ENCODE peak calls at places on chromosomes 5 and 9, in four cellular contexts. L is sigmoid colon, S is H1, O is A549. U is an unnamed sample.

GRCh38 chr5:140360101-140360500 is at the start of gene SLC4A9:
- DNase-seq in S (no peak), O (no peak), L (no peak), U (no peak)

GRCh38 chr5:180645609-180646204 is 3.7 kb downstream of the FLT4 start:
- DNase-seq in S (no peak), L (no peak), O (no peak), U (peak; percentile 81)

GRCh38 chr5:169433221-169433651 is 132.3 kb upstream of the SLIT3 start:
- DNase-seq in S (no peak), L (no peak), O (no peak), U (no peak)

GRCh38 chr9:105127863-105128220 is 116.6 kb upstream of the SLC44A1 start:
- DNase-seq in S (no peak), L (no peak), O (no peak), U (no peak)

GRCh38 chr9:93302586-93303257 is 118.8 kb downstream of the WNK2 start:
- DNase-seq in L (peak; percentile 68), O (peak; percentile 73), S (no peak), U (no peak)

GRCh38 chr9:124298646-124299235 is 41.0 kb downstream of the NEK6 start:
- DNase-seq in S (no peak), L (no peak), O (no peak), U (no peak)

GRCh38 chr5:41925555-41925946 is 470 bp downstream of the FBXO4 start:
- DNase-seq in L (peak; percentile 70), O (peak; percentile 36), S (no peak), U (peak; percentile 20)

GRCh38 chr5:174300941-174301761 is 255.6 kb downstream of the NSG2 start:
- DNase-seq in S (no peak), L (no peak), O (no peak), U (no peak)

GRCh38 chr5:38455797-38456330 is 100.6 kb downstream of the LIFR start:
- DNase-seq in O (no peak), L (no peak), S (no peak), U (no peak)

GRCh38 chr5:142925795-142926194 is 155.6 kb downstream of the ARHGAP26 start:
- DNase-seq in O (peak; percentile 25), S (no peak), L (no peak), U (no peak)

GRCh38 chr9:6197330-6197729 is 18.3 kb upstream of the IL33 start:
- DNase-seq in L (no peak), O (no peak), S (no peak), U (no peak)

GRCh38 chr5:53170748-53171349 is 61.3 kb upstream of the MOCS2 start:
- DNase-seq in O (peak; percentile 54), L (no peak), S (no peak), U (no peak)

GRCh38 chr9:35774907-35775635 is 16.3 kb upstream of the NPR2 start:
- DNase-seq in O (no peak), L (peak; percentile 72), S (no peak), U (no peak)

GRCh38 chr9:125455876-125456275 is 194.2 kb downstream of the GAPVD1 start:
- DNase-seq in L (no peak), S (no peak), O (no peak), U (no peak)

GRCh38 chr9:109256381-109256780 is 64.5 kb downstream of the EPB41L4B start:
- DNase-seq in S (no peak), O (no peak), L (no peak), U (no peak)

GRCh38 chr5:41156739-41157138 is 56.6 kb downstream of the C6 start:
- DNase-seq in O (peak; percentile 19), L (no peak), S (no peak), U (no peak)

GRCh38 chr9:9078301-9078700 is 1278.7 kb upstream of the DMAC1 start:
- DNase-seq in S (no peak), O (no peak), L (no peak), U (no peak)

GRCh38 chr5:100852988-100853449 is 50.1 kb downstream of the ST8SIA4 start:
- DNase-seq in L (no peak), O (no peak), S (no peak), U (no peak)

DNA sequence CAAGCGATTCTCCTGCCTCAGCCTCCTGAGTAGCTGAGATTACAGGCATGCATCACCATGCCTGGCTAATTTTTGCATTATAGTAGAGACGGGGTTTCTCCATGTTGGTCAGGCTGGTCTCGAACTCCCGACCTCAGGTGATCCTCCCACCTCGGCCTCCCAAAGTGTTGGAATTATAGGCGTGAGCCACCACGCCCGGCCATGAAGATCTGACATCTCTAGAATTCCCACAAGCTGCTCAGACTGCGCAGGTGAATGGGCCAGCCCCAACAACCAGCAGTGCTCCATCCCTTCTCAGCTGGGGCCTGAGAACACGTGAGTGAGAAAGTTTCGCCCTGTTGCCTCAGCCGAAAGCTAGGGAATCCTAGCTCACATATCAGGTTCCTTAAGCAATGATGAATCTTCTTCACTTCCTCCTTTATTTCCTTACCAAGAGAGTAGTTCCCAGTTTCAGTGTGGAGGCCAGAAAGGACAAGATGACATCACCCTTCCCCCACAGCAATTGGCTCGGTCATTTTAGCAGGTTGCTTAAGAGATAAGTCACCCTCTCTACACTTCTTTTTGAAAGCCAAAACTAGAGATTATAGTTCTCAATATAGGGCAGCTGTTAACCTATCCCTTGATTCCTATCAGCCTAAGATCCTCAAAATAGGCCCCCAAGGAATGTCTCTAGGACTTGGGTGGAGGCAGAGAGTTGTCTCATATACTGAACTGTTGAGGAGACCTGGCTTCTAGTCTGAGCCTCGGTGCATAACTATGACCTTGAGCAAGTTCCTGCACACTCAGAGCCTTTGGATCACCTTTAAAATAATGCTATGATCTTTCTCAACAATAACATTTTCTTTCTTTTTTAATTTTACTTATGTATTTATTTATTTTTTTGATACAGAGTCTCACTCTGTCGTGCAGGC is 23.9 kb upstream of the PPP2CA start:
- DNase-seq in S (no peak), L (peak; percentile 66), O (peak; percentile 45), U (no peak)
- TF ChIP-seq EP300 in S (no peak), L (no peak), O (no peak), U (no peak)

GRCh38 chr5:56493293-56493692 is 260.2 kb upstream of the ANKRD55 start:
- DNase-seq in L (no peak), O (no peak), S (no peak), U (no peak)

GRCh38 chr5:56492812-56493211 is 259.7 kb upstream of the ANKRD55 start:
- DNase-seq in S (no peak), O (no peak), L (no peak), U (no peak)

GRCh38 chr5:56496581-56497063 is 263.5 kb upstream of the ANKRD55 start:
- DNase-seq in S (no peak), L (no peak), O (no peak), U (no peak)

GRCh38 chr5:56493751-56494150 is 260.6 kb upstream of the ANKRD55 start:
- DNase-seq in L (no peak), O (no peak), S (no peak), U (no peak)

GRCh38 chr5:56494300-56494704 is 261.2 kb upstream of the ANKRD55 start:
- DNase-seq in O (no peak), L (no peak), S (no peak), U (no peak)
- TF ChIP-seq EP300 in O (no peak), L (no peak), S (no peak), U (no peak)

DNA sequence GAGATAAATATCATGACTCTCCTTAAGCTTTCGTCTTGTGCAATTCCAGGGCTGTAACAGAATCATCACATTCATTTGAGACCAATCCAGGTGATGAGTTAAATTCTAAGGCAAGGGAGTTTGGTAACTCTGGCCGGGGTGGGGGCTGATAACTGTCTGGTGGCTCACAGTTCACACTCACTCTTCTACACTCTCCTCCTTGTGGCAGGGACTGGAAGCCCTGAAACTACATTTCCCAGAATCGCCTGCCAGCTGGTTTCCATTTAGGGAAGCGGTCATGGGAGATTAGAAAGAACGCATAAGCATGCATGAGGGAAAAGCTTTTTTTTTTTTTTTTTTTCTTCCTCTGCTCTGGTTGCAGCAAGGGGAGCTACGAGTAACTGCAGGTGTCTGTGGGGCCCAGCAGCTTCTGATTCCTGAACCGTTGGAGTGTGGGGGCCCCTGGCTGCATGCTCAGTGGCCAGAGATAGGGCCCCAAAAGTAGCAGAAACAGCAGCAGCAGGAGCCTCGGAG is 154.8 kb upstream of the TBC1D2 start:
- DNase-seq in S (peak; percentile 38), L (no peak), O (no peak), U (no peak)
- TF ChIP-seq EP300 in S (no peak), L (no peak), O (no peak), U (no peak)

GRCh38 chr9:70589571-70590263 is 175.3 kb upstream of the KLF9 start:
- DNase-seq in O (no peak), S (no peak), L (peak; percentile 88), U (no peak)
- TF ChIP-seq EP300 in O (no peak), S (no peak), L (peak; percentile 79), U (no peak)

GRCh38 chr9:129333961-129334743 is 156.1 kb upstream of the IER5L start:
- DNase-seq in S (peak; percentile 94), L (peak; percentile 96), O (peak; percentile 99), U (peak; percentile 96)
- TF ChIP-seq EP300 in S (peak; percentile 92), L (peak; percentile 15), O (peak; percentile 98), U (peak; percentile 79)

DNA sequence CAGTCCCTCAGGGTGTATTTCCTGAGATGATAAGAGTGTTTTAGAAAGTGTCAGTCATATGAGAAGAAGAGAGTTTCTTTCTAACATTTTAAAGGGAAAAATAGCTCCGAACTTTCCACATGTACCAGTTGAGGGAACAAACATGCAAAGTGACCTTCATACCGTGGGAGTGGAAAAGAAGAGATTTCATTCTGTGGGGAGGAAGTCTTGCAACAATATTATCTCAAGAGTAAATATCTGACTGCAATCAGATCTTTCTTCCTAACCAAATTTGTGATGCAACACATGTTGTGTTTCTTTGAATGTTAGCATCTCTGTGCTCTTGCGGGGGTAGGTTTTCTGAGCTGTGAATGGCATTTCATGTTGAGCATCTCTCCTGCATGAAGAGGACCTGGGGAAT is 30.6 kb downstream of the ANKRD55 start:
- DNase-seq in O (no peak), L (no peak), S (no peak), U (no peak)
- TF ChIP-seq EP300 in O (peak; percentile 65), L (no peak), S (no peak), U (no peak)

DNA sequence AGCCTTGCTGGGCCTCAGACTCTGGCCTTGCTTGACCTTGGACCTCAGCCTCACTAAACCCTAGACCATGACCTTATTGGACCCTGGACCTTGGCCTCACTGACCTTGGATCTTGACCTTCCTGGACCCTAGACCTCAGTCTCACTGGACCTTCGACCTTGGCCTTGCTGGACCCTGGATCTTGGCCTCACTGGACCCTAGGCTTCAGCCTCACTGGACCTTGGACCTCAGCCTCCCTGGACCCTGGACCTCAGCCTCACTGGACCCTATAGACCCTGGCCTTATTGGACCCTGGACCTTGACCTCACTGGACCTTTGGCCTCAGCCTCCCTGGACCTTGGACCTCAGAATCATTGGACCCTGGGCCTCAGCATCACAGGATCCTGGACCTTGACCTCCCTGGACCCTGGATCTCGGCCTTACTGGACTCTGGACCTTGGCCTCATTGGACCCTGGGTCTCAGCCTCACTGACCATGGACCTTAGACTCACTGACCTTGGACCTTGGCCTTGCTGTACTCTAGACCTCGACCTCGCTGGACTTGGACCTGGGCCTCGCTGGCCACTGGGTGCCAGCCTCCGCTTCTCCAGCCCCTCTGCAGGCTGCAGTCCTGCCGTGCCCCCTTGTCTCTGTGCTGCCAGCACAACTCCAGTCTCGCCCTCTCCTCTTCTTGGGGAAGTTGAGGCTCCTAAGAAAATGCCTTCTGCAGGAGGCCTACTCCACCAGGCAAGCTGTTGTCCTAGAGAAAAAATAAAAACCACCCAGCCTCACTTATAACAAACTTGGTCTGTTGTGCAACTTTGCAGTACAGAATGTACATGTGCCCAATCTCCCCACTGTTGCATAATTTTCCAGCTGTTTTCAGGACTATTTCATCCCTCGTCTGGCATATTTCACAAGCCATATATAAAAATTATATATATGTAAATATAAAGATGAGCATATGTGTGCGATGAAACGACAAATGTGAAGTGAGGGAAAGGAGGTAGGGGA is 11.0 kb upstream of the ADAMTS2 start:
- DNase-seq in L (no peak), S (no peak), O (no peak), U (no peak)
- TF ChIP-seq EP300 in L (peak; percentile 37), S (no peak), O (no peak), U (peak; percentile 89)